ENCODE peak calls at places on chromosomes 6 and 20, in eight cellular contexts. D is kidney epithelial cell; F is adrenal gland; P is mesothelial cell of epicardium; G is epithelial cell of esophagus; S is BE2C; Q is CD8-positive, alpha-beta T cell; U is endothelial cell. K is an unnamed sample.
A peak's percentile ranks its signal among the peaks of the same experiment; 100 is the strongest.

GRCh38 chr6:32858194-32858593 is 4.2 kb downstream of the PSMB9 start:
- DNase-seq in D (no peak), F (no peak), P (no peak), G (no peak), S (no peak), Q (no peak), U (no peak), K (no peak)

GRCh38 chr6:44217332-44218143 is 812 bp downstream of the MYMX start:
- DNase-seq in D (no peak), F (peak; percentile 73), P (no peak), G (peak; percentile 70), S (peak; percentile 34), Q (no peak), U (no peak), K (no peak)

GRCh38 chr6:144909753-144910280 is 624.7 kb downstream of the UTRN start:
- DNase-seq in D (no peak), F (no peak), P (no peak), G (peak; percentile 59), S (no peak), Q (no peak), U (no peak), K (no peak)

GRCh38 chr20:33649201-33649631 is 12.9 kb upstream of the C20orf144 start:
- DNase-seq in D (no peak), F (peak; percentile 62), P (no peak), G (no peak), S (peak; percentile 58), Q (no peak), U (no peak), K (no peak)

GRCh38 chr6:107601406-107601805 is 111.5 kb downstream of the SOBP start:
- DNase-seq in D (no peak), F (no peak), P (no peak), G (no peak), S (no peak), Q (no peak), U (no peak), K (no peak)

GRCh38 chr6:137951064-137951597 is 84.1 kb downstream of the TNFAIP3 start:
- DNase-seq in D (no peak), F (no peak), P (no peak), G (no peak), S (no peak), Q (no peak), U (no peak), K (peak; percentile 45)

GRCh38 chr6:133991096-133991593 is 38.1 kb downstream of the TBPL1 start:
- DNase-seq in D (peak; percentile 23), F (no peak), P (no peak), G (no peak), S (no peak), Q (no peak), U (no peak), K (no peak)

GRCh38 chr6:97925504-97925903 is 642.5 kb upstream of the MMS22L start:
- DNase-seq in D (no peak), F (no peak), P (no peak), G (peak; percentile 50), S (no peak), Q (no peak), U (no peak), K (no peak)

GRCh38 chr6:43772571-43773049 is 2.6 kb downstream of the VEGFA start:
- DNase-seq in D (no peak), F (no peak), P (no peak), G (no peak), S (peak; percentile 56), Q (no peak), U (no peak), K (no peak)

GRCh38 chr6:164106345-164106769 is 691.8 kb downstream of the QKI start:
- DNase-seq in D (no peak), F (no peak), P (no peak), G (no peak), S (peak; percentile 60), Q (no peak), U (peak; percentile 60), K (peak; percentile 41)
- TF ChIP-seq CTCF in D (peak; percentile 46), F (peak; percentile 26), P (peak; percentile 18), G (no peak), S (peak; percentile 71), Q (no peak), U (peak; percentile 66), K (no peak)

DNA sequence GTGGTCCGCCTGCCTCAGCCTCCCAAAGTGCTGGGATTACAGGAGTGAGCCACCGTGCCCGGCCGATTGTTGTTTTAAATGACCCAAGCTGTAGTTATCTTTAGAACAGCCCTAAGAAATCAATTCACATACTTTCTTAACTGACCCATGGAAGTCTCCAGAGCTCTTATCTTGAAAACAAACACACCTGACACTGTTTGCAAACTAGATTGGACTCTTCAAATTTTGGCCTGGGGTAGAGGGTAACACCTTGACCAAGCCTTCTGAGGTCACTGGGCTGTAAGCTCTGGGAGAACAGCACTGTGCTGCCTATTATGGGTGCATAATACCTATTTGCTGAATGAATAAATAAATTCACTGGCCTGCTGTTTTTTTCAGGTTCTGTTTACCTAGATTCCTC is 190.6 kb downstream of the AIG1 start:
- DNase-seq in D (no peak), F (no peak), P (no peak), G (no peak), S (no peak), Q (no peak), U (no peak), K (no peak)
- TF ChIP-seq CTCF in D (no peak), F (no peak), P (no peak), G (no peak), S (no peak), Q (no peak), U (no peak), K (no peak)

GRCh38 chr6:84779380-84779779 is 15.0 kb upstream of the TBX18 start:
- DNase-seq in D (no peak), F (no peak), P (no peak), G (no peak), S (no peak), Q (no peak), U (no peak), K (no peak)
- TF ChIP-seq CTCF in D (peak; percentile 17), F (no peak), P (no peak), G (peak; percentile 42), S (peak; percentile 29), Q (no peak), U (peak; percentile 15), K (no peak)

GRCh38 chr6:6661191-6661590 is 72.7 kb downstream of the LY86 start:
- DNase-seq in D (no peak), F (no peak), P (no peak), G (no peak), S (no peak), Q (no peak), U (no peak), K (no peak)

GRCh38 chr6:6660339-6661045 is 72.0 kb downstream of the LY86 start:
- DNase-seq in D (no peak), F (no peak), P (no peak), G (no peak), S (no peak), Q (no peak), U (no peak), K (no peak)

GRCh38 chr6:6661684-6662083 is 73.2 kb downstream of the LY86 start:
- DNase-seq in D (no peak), F (peak; percentile 88), P (no peak), G (peak; percentile 72), S (peak; percentile 79), Q (no peak), U (no peak), K (no peak)

GRCh38 chr6:6659600-6660327 is 71.2 kb downstream of the LY86 start:
- DNase-seq in D (no peak), F (peak; percentile 63), P (no peak), G (no peak), S (no peak), Q (no peak), U (no peak), K (peak; percentile 65)

DNA sequence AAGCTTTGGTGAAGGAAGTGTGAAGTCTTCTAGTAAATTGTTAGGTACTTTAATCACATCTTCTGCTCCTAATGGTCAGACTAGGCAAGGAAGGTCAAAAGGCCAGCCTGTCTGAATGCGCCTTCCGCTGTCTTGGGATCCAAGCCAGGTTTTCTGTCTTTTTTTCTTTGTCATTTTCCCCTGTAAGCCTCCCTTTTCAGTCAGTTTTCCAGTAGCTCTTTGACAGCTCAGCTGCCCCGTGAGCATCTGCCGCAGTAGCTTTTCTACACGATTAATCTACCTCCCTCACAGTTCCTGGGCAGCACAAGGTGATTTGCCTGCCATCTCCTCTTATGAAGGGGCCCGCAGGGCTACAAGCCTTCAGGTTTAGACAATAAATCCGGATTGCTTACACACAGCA is 77.0 kb downstream of the LY86 start:
- DNase-seq in D (no peak), F (no peak), P (no peak), G (no peak), S (no peak), Q (no peak), U (no peak), K (no peak)
- TF ChIP-seq CTCF in D (no peak), F (no peak), P (no peak), G (no peak), S (no peak), Q (no peak), U (no peak), K (no peak)